ENCODE peak calls at places on chromosomes 6 and 20, in four cellular contexts. S is AG04450, C is esophagus squamous epithelium, K is left lung. H is an unnamed sample.

GRCh38 chr20:59466107-59466815 is 138.1 kb upstream of the PHACTR3 start:
- DNase-seq in S (no peak), C (no peak), K (no peak), H (no peak)

GRCh38 chr20:51084598-51084997 is 61.7 kb upstream of the KCNG1 start:
- DNase-seq in C (no peak), K (no peak), S (no peak), H (no peak)

GRCh38 chr20:51400051-51400926 is 142.2 kb downstream of the NFATC2 start:
- DNase-seq in C (peak), S (no peak), K (no peak), H (no peak)

GRCh38 chr6:167116109-167116837 is 6.6 kb upstream of the CCR6 start:
- DNase-seq in K (no peak), S (no peak), C (no peak), H (no peak)

GRCh38 chr6:36599791-36600209 is 5.6 kb downstream of the SRSF3 start:
- DNase-seq in C (no peak), S (no peak), K (no peak), H (no peak)

GRCh38 chr6:114785235-114786127 is 442.7 kb upstream of the HS3ST5 start:
- DNase-seq in K (no peak), S (no peak), C (no peak), H (no peak)

GRCh38 chr6:33426590-33427563 is 7.0 kb downstream of the SYNGAP1 start:
- DNase-seq in C (no peak), S (no peak), K (no peak), H (no peak)

GRCh38 chr6:40308533-40309306 is 278.4 kb downstream of the LRFN2 start:
- DNase-seq in C (no peak), K (no peak), S (peak), H (peak)

GRCh38 chr6:112571886-112572285 is 224.8 kb downstream of the RFPL4B start:
- DNase-seq in C (no peak), S (peak), K (no peak), H (peak)

GRCh38 chr20:44287272-44288097 is 23.5 kb downstream of the FITM2 start:
- DNase-seq in K (no peak), C (no peak), S (no peak), H (no peak)

GRCh38 chr20:52432740-52433139 is 241.2 kb upstream of the ZFP64 start:
- DNase-seq in S (no peak), K (no peak), C (no peak), H (no peak)

GRCh38 chr6:149046164-149046821 is 271.2 kb upstream of the TAB2 start:
- DNase-seq in S (no peak), C (no peak), K (no peak), H (no peak)

GRCh38 chr6:154928325-154928922 is 66.7 kb upstream of the TIAM2 start:
- DNase-seq in K (no peak), C (no peak), S (peak), H (peak)

GRCh38 chr6:95094751-95095150 is 482.6 kb upstream of the MANEA start:
- DNase-seq in C (no peak), S (peak), K (no peak), H (no peak)

GRCh38 chr6:57063847-57064246 is 17.4 kb downstream of the KIAA1586 start:
- DNase-seq in C (no peak), S (no peak), K (no peak), H (no peak)

GRCh38 chr6:11205721-11206120 is 26.7 kb downstream of the NEDD9 start:
- DNase-seq in K (no peak), S (no peak), C (no peak), H (no peak)

GRCh38 chr20:35117148-35117547 is 24.5 kb upstream of the TRPC4AP start:
- DNase-seq in C (no peak), S (no peak), K (no peak), H (peak)

GRCh38 chr20:24245093-24245492 is 224.3 kb upstream of the SYNDIG1 start:
- DNase-seq in S (no peak), C (no peak), K (no peak), H (no peak)

GRCh38 chr6:161242779-161243693 is 30.8 kb downstream of the AGPAT4 start:
- DNase-seq in S (no peak), K (peak), C (no peak), H (peak)

GRCh38 chr20:3239026-3239866 is at the start of gene SLC4A11:
- DNase-seq in S (no peak), K (peak), C (no peak), H (peak)

GRCh38 chr6:170091000-170091638 is 199.8 kb downstream of the DLL1 start:
- DNase-seq in S (no peak), C (no peak), K (no peak), H (no peak)

GRCh38 chr6:128271527-128271926 is 248.9 kb downstream of the PTPRK start:
- DNase-seq in K (no peak), S (no peak), C (no peak), H (no peak)

GRCh38 chr6:156731436-156731835 is 45.7 kb upstream of the ARID1B start:
- DNase-seq in K (no peak), S (no peak), C (no peak), H (peak)

GRCh38 chr6:326896-327537 is 34.7 kb downstream of the DUSP22 start:
- DNase-seq in C (no peak), K (peak), S (no peak), H (no peak)

GRCh38 chr6:105943514-105943913 is 142.6 kb upstream of the PRDM1 start:
- DNase-seq in K (no peak), S (no peak), C (no peak), H (no peak)

GRCh38 chr6:134217516-134218140 is 100.3 kb downstream of the SGK1 start:
- DNase-seq in S (no peak), C (no peak), K (no peak), H (no peak)

GRCh38 chr20:478949-479429 is 16.7 kb upstream of the TBC1D20 start:
- DNase-seq in C (no peak), S (peak), K (no peak), H (peak)

GRCh38 chr20:63089051-63089907 is 82.5 kb upstream of the BHLHE23 start:
- DNase-seq in K (peak), S (no peak), C (no peak), H (no peak)

GRCh38 chr20:43949741-43950618 is 35.3 kb downstream of the TOX2 start:
- DNase-seq in C (peak), K (peak), S (no peak), H (no peak)

GRCh38 chr6:14549319-14549770 is 431.8 kb downstream of the CD83 start:
- DNase-seq in C (no peak), S (no peak), K (no peak), H (no peak)

GRCh38 chr6:56772737-56773184 is 130.1 kb upstream of the DST start:
- DNase-seq in K (no peak), C (no peak), S (peak), H (peak)

GRCh38 chr20:34825530-34826362 is at the start of gene NCOA6:
- DNase-seq in S (peak), K (peak), C (peak), H (peak)

GRCh38 chr20:2093200-2093781 is 8.3 kb upstream of the STK35 start:
- DNase-seq in S (no peak), C (no peak), K (no peak), H (no peak)
- TF ChIP-seq CTCF in S (peak), C (peak), K (no peak), H (peak)

GRCh38 chr6:1477432-1478090 is 88.2 kb downstream of the FOXF2 start:
- DNase-seq in S (no peak), C (no peak), K (no peak), H (peak)
- TF ChIP-seq CTCF in S (peak), C (no peak), K (no peak), H (peak)

GRCh38 chr6:52013035-52013434 is 74.4 kb downstream of the PKHD1 start:
- DNase-seq in K (no peak), S (no peak), C (no peak), H (no peak)
- TF ChIP-seq CTCF in K (no peak), S (no peak), C (no peak), H (no peak)

GRCh38 chr20:36839150-36839549 is 36.8 kb upstream of the TLDC2 start:
- DNase-seq in C (no peak), K (no peak), S (no peak), H (no peak)

GRCh38 chr20:36833275-36834020 is 42.5 kb upstream of the TLDC2 start:
- DNase-seq in K (no peak), C (no peak), S (peak), H (peak)

GRCh38 chr20:36835453-36836198 is 40.3 kb upstream of the TLDC2 start:
- DNase-seq in K (peak), C (peak), S (peak), H (peak)

GRCh38 chr20:36835025-36835424 is 40.9 kb upstream of the TLDC2 start:
- DNase-seq in S (no peak), K (no peak), C (no peak), H (no peak)

DNA sequence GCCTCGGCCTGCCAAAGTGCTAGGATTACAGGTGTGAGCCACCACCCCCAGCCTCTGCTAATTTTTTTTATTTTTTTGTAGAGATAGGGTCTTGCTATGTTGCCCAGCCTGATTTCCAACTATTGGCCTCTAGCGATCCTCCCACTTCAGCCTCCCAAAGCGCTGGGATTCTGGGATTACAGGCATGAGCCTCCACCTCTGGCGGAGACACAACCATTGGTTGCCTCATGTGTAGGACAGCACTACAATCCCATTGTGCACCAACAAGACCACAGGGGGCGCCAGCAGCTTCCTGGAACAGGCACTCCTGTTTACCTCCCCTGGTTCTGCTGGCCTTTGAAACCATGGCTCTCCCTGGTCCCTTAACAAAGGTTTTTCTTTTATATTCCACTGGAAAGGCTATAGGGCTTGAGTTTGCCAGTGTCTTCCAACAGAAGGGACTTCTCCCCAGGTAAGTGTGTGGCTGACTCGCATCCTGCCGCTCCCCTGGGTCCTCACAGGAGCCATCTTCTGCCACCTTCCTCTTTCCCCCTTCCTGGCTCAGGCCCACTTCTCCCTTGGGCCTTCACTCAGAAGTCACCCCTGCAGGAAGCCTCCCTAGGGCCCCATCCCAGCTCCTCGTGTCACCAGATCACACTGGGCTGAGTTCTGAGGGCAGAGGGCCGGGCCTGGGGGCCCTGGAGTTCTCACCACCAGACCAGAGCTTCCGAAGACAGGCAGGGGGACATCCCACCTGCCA is 39.2 kb upstream of the TLDC2 start:
- DNase-seq in K (peak), S (no peak), C (no peak), H (no peak)
- TF ChIP-seq CTCF in K (peak), S (peak), C (peak), H (peak)

GRCh38 chr6:28812778-28813569 is 110.8 kb downstream of the TRIM27 start:
- DNase-seq in K (no peak), C (no peak), S (no peak), H (no peak)
- TF ChIP-seq CTCF in K (no peak), C (no peak), S (no peak), H (no peak)